ENCODE peak calls at places on chromosomes 1 and 21, in eight cellular contexts. E is AG09309; M is KBM-7; P is brain microvascular endothelial cell; Q is posterior cingulate gyrus; K is pulmonary artery endothelial cell; N is CD8-positive, alpha-beta T cell; L is NCI-H2171 treated with DMSO at 0.1 percent for 48 hours. C is an unnamed sample.

GRCh38 chr1:223437151-223437550 is 43.9 kb downstream of the CCDC185 start:
- DNase-seq in E (no peak), M (no peak), P (no peak), Q (no peak), K (no peak), N (no peak), L (no peak), C (no peak)

GRCh38 chr21:25568230-25568629 is 39.1 kb downstream of the MRPL39 start:
- DNase-seq in E (no peak), M (peak), P (peak), Q (no peak), K (peak), N (no peak), L (no peak), C (no peak)

GRCh38 chr1:18722270-18722669 is 91.6 kb downstream of the PAX7 start:
- DNase-seq in E (no peak), M (no peak), P (no peak), Q (no peak), K (no peak), N (no peak), L (no peak), C (no peak)

GRCh38 chr1:234617135-234617985 is 7.4 kb upstream of the IRF2BP2 start:
- DNase-seq in E (peak), M (peak), P (no peak), Q (no peak), K (no peak), N (no peak), L (no peak), C (peak)

GRCh38 chr1:232978827-232979226 is 28.4 kb downstream of the NTPCR start:
- DNase-seq in E (no peak), M (peak), P (no peak), Q (no peak), K (no peak), N (no peak), L (no peak), C (no peak)

GRCh38 chr1:3213730-3214129 is 144.7 kb downstream of the PRDM16 start:
- DNase-seq in E (no peak), M (no peak), P (no peak), Q (no peak), K (no peak), N (no peak), L (no peak), C (no peak)

GRCh38 chr1:244010191-244010590 is 40.9 kb upstream of the ZBTB18 start:
- DNase-seq in E (no peak), M (no peak), P (no peak), Q (no peak), K (no peak), N (no peak), L (no peak), C (peak)

GRCh38 chr1:7616076-7616833 is 154.8 kb upstream of the VAMP3 start:
- DNase-seq in E (no peak), M (peak), P (peak), Q (peak), K (no peak), N (peak), L (no peak), C (no peak)

GRCh38 chr21:46418265-46418946 is 40.3 kb upstream of the DIP2A start:
- DNase-seq in E (no peak), M (no peak), P (no peak), Q (peak), K (no peak), N (no peak), L (no peak), C (no peak)

GRCh38 chr21:31457675-31458074 is 113.6 kb upstream of the TIAM1 start:
- DNase-seq in E (no peak), M (no peak), P (no peak), Q (no peak), K (no peak), N (no peak), L (no peak), C (no peak)

C was measured in NCI-H69.